ENCODE peak calls at places on chromosomes 13 and 19, in eight cellular contexts. N, H, Y, I, O, M, J and A are unnamed samples. For H3K9me3 and H3K27me3, the result is how much of the 10 kb centered on the place peaks cover.

GRCh38 chr13:98478134-98479129 is 98.5 kb downstream of the STK24 start:
- DNase-seq in N (no peak), H (no peak), Y (no peak), I (no peak), O (no peak), M (peak), J (no peak), A (no peak)

GRCh38 chr19:16203256-16204004 is 5.7 kb downstream of the AP1M1 start:
- DNase-seq in N (no peak), H (no peak), Y (no peak), I (no peak), O (peak), M (no peak), J (peak), A (no peak)

GRCh38 chr13:44068737-44069136 is 189.0 kb downstream of the LACC1 start:
- DNase-seq in N (no peak), H (no peak), Y (no peak), I (no peak), O (no peak), M (no peak), J (no peak), A (no peak)

GRCh38 chr19:3880471-3881271 is at the start of gene ATCAY:
- DNase-seq in N (no peak), H (no peak), Y (no peak), I (no peak), O (no peak), M (peak), J (no peak), A (no peak)

GRCh38 chr13:37686501-37686900 is 87.9 kb upstream of the POSTN start:
- DNase-seq in N (no peak), H (no peak), Y (no peak), I (no peak), O (no peak), M (no peak), J (no peak), A (no peak)

GRCh38 chr19:38898788-38899446 is 501 bp downstream of the SIRT2 start:
- DNase-seq in N (no peak), H (peak), Y (no peak), I (no peak), O (no peak), M (peak), J (peak), A (peak)

GRCh38 chr19:19552811-19553210 is 14.7 kb downstream of the CILP2 start:
- DNase-seq in N (no peak), H (no peak), Y (no peak), I (no peak), O (no peak), M (peak), J (no peak), A (no peak)

GRCh38 chr19:8423821-8424223 is 10.7 kb downstream of the MARCHF2 start:
- DNase-seq in N (no peak), H (peak), Y (no peak), I (peak), O (peak), M (no peak), J (peak), A (peak)

GRCh38 chr19:6649189-6649588 is 20.8 kb downstream of the TNFSF14 start:
- DNase-seq in N (no peak), H (no peak), Y (no peak), I (no peak), O (no peak), M (no peak), J (no peak), A (no peak)

GRCh38 chr13:45933203-45934014 is 81.9 kb upstream of the SIAH3 start:
- DNase-seq in N (no peak), H (no peak), Y (no peak), I (no peak), O (no peak), M (no peak), J (no peak), A (no peak)

GRCh38 chr13:49681837-49682236 is 9.4 kb downstream of the EBPL start:
- DNase-seq in N (no peak), H (no peak), Y (no peak), I (no peak), O (no peak), M (no peak), J (no peak), A (no peak)

GRCh38 chr19:44649578-44650145 is 6.0 kb downstream of the PVR start:
- DNase-seq in N (no peak), H (no peak), Y (no peak), I (no peak), O (peak), M (no peak), J (no peak), A (no peak)

GRCh38 chr19:2239771-2240770 is 3.4 kb downstream of the SF3A2 start:
- DNase-seq in N (peak), H (no peak), Y (peak), I (peak), O (no peak), M (no peak), J (peak), A (no peak)

GRCh38 chr19:35170359-35171061 is 16.0 kb downstream of the FXYD5 start:
- DNase-seq in N (no peak), H (peak), Y (no peak), I (no peak), O (no peak), M (no peak), J (peak), A (no peak)

GRCh38 chr19:53394522-53394973 is 401 bp upstream of the ZNF765 start:
- DNase-seq in N (peak), H (no peak), Y (no peak), I (peak), O (peak), M (peak), J (peak), A (peak)

GRCh38 chr19:53388168-53388567 is 6.8 kb upstream of the ZNF765 start:
- DNase-seq in N (no peak), H (no peak), Y (no peak), I (no peak), O (no peak), M (no peak), J (no peak), A (no peak)

GRCh38 chr19:53389591-53390377 is 5.2 kb upstream of the ZNF765 start:
- DNase-seq in N (no peak), H (no peak), Y (no peak), I (no peak), O (no peak), M (no peak), J (no peak), A (no peak)

DNA sequence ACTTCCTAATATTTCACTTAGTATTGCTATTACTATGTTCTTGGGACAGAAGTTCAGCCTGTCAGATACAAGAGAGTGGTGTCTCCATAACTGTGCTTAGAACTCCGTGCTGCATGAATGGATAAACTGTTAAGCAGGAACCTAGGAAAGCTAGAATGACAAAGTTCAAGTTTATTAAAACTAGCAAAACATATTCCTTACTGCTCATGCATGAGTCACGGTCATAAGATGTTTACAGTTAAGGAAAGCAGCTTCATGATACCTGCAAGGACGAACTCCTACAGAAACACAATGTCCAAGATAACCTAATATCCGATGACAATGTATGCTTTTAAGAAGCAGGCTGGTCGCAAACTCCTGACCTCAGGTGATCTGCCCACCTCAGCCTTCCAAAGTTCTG is 6.0 kb upstream of the ZNF765 start:
- DNase-seq in N (no peak), H (no peak), Y (no peak), I (no peak), O (no peak), M (no peak), J (no peak), A (no peak)
- H3K9me3 ChIP-seq in N (under half), H (under half), Y (under half), I (under half), O (under half), M (under half), J (under half), A (under half)

GRCh38 chr19:30450101-30450500 is 77.9 kb downstream of the ZNF536 start:
- DNase-seq in N (peak), H (no peak), Y (no peak), I (peak), O (no peak), M (peak), J (no peak), A (no peak)

GRCh38 chr19:30448386-30449130 is 76.4 kb downstream of the ZNF536 start:
- DNase-seq in N (no peak), H (no peak), Y (no peak), I (no peak), O (peak), M (no peak), J (no peak), A (no peak)

GRCh38 chr19:30449191-30449590 is 77.0 kb downstream of the ZNF536 start:
- DNase-seq in N (no peak), H (no peak), Y (no peak), I (no peak), O (peak), M (no peak), J (no peak), A (no peak)

GRCh38 chr19:30450945-30451344 is 78.8 kb downstream of the ZNF536 start:
- DNase-seq in N (no peak), H (no peak), Y (no peak), I (no peak), O (no peak), M (no peak), J (no peak), A (no peak)

GRCh38 chr19:30449673-30450072 is 77.5 kb downstream of the ZNF536 start:
- DNase-seq in N (no peak), H (no peak), Y (no peak), I (no peak), O (peak), M (no peak), J (no peak), A (no peak)
- H3K27me3 ChIP-seq in N (under half), H (under half), Y (under half), I (under half), O (under half), M (under half), J (under half), A (under half)

GRCh38 chr19:56543776-56544175 is 5.0 kb downstream of the ZFP28 start:
- DNase-seq in N (no peak), H (no peak), Y (no peak), I (no peak), O (no peak), M (no peak), J (no peak), A (no peak)
- H3K9me3 ChIP-seq in N (half or more), H (half or more), Y (under half), I (under half), O (under half), M (under half), J (half or more), A (under half)

GRCh38 chr13:30848332-30849027 is 57.6 kb upstream of the MEDAG start:
- DNase-seq in N (no peak), H (no peak), Y (no peak), I (no peak), O (no peak), M (no peak), J (no peak), A (no peak)

GRCh38 chr13:30851697-30852096 is 54.4 kb upstream of the MEDAG start:
- DNase-seq in N (no peak), H (no peak), Y (no peak), I (no peak), O (no peak), M (no peak), J (no peak), A (no peak)

GRCh38 chr13:30849611-30850010 is 56.5 kb upstream of the MEDAG start:
- DNase-seq in N (no peak), H (no peak), Y (no peak), I (no peak), O (no peak), M (no peak), J (no peak), A (no peak)

GRCh38 chr13:30850867-30851211 is 55.2 kb upstream of the MEDAG start:
- DNase-seq in N (no peak), H (no peak), Y (no peak), I (no peak), O (no peak), M (no peak), J (no peak), A (no peak)

GRCh38 chr13:30850204-30850866 is 55.7 kb upstream of the MEDAG start:
- DNase-seq in N (no peak), H (no peak), Y (no peak), I (no peak), O (no peak), M (no peak), J (no peak), A (no peak)
- H3K27me3 ChIP-seq in N (under half), H (under half), Y (under half), I (under half), O (under half), M (under half), J (under half), A (under half)

DNA sequence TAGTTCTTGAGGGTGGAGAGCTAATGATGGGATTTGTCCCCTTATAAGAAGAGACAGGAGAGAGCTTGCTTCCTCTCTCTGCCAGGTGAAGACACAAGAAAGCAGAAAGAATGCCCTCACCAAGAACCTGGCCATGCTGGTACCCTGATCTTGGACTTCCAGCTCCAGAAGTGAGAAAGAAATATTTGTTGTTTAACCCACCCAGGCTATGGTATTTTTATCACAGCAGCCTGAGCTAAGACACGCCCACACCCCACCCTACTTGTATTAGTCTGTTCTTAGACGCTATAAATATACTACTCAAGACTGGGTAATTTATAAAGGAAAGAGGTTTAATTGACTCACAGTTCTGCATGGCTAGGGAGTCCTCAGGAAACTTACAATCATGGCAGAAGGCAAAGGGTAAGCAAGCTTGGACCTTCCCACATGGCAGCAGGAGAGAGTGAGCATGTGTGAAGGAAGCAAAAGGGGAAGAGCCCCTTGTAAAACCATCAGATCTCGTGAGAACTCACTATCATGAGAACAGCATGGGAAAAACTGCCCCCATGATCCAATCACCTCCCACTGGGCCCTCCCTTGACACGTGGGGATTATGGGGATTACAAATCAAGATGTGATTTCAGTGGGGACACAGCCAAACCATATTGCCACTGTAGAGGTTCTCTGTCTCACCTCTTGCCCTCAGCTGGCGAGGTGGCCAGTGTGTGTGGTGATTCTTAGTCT is 57.4 kb upstream of the RCBTB2 start:
- DNase-seq in N (no peak), H (no peak), Y (no peak), I (no peak), O (no peak), M (no peak), J (no peak), A (peak)
- H3K9me3 ChIP-seq in N (under half), H (under half), Y (under half), I (under half), O (under half), M (under half), J (under half), A (under half)

GRCh38 chr19:10010247-10010691 is at the start of gene COL5A3:
- DNase-seq in N (no peak), H (peak), Y (no peak), I (peak), O (peak), M (no peak), J (peak), A (peak)
- H3K27me3 ChIP-seq in N (under half), H (under half), Y (under half), I (under half), O (under half), M (half or more), J (under half), A (under half)

DNA sequence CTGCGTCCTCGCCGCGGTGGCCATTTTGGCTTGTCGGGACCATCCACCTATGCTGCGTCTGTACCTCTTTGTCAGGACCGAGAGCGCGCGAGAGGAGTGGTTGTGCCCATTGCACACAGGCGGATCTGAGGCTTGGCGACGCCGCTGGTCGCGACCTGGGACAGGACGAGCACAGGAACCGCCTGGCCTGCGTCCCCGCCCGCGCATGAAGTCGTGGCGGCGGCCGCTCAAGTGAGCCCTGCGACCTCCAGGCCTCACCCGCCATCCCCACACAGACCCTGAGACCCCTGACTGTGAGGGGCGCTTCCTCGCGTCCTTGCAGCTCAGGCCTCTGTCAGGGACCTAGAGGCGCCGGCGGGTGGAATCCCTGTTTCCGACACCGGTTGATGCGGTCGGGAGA is 16.8 kb downstream of the ZNF586 start:
- DNase-seq in N (no peak), H (no peak), Y (no peak), I (no peak), O (no peak), M (no peak), J (no peak), A (no peak)
- H3K9me3 ChIP-seq in N (under half), H (half or more), Y (under half), I (under half), O (under half), M (under half), J (under half), A (under half)

GRCh38 chr13:36436811-36437210 is 4.5 kb downstream of the CCNA1 start:
- DNase-seq in N (no peak), H (no peak), Y (no peak), I (no peak), O (no peak), M (no peak), J (no peak), A (no peak)
- H3K27me3 ChIP-seq in N (under half), H (under half), Y (under half), I (under half), O (under half), M (half or more), J (under half), A (under half)

GRCh38 chr19:27393591-27393990 is 1819.4 kb downstream of the UQCRFS1 start:
- DNase-seq in N (no peak), H (no peak), Y (no peak), I (no peak), O (no peak), M (no peak), J (no peak), A (no peak)
- H3K9me3 ChIP-seq in N (under half), H (under half), Y (under half), I (under half), O (under half), M (under half), J (under half), A (under half)